ENCODE peak calls at places on chromosomes 5 and 9, in seven cellular contexts. H is HFF-Myc, T is GF-D8, N is NCI-H1417, S is erythroblast, Q is NCI-H510A, Y is Panc1. V is an unnamed sample.

GRCh38 chr9:109726122-109726521 is 53.9 kb upstream of the PALM2AKAP2 start:
- DNase-seq in S (no peak), N (no peak), Y (no peak), Q (no peak), T (no peak), H (no peak), V (no peak)

GRCh38 chr5:141135718-141136266 is 786 bp downstream of the PCDHB5 start:
- DNase-seq in Y (no peak), N (no peak), T (no peak), Q (no peak), H (no peak), S (no peak), V (no peak)

GRCh38 chr5:94575196-94575595 is 43.2 kb downstream of the KIAA0825 start:
- DNase-seq in N (no peak), Y (no peak), Q (no peak), H (no peak), T (no peak), S (no peak), V (no peak)

GRCh38 chr9:69433426-69433825 is 108.4 kb downstream of the ENTREP1 start:
- DNase-seq in H (peak; percentile 9), S (no peak), Q (no peak), N (no peak), T (no peak), Y (no peak), V (no peak)

GRCh38 chr9:7223981-7224380 is 466.2 kb downstream of the KDM4C start:
- DNase-seq in N (no peak), Y (no peak), S (no peak), T (no peak), Q (no peak), H (no peak), V (no peak)

GRCh38 chr5:122183098-122183794 is 53.9 kb downstream of the ZNF474 start:
- DNase-seq in S (no peak), Y (no peak), T (no peak), Q (no peak), H (no peak), N (no peak), V (no peak)

GRCh38 chr5:9498541-9499497 is 47.1 kb downstream of the SEMA5A start:
- DNase-seq in H (no peak), Y (no peak), N (peak; percentile 28), S (no peak), Q (peak; percentile 26), T (no peak), V (no peak)

GRCh38 chr5:54774281-54775171 is 210.9 kb downstream of the ESM1 start:
- DNase-seq in S (peak; percentile 50), Q (no peak), H (no peak), N (no peak), Y (no peak), T (no peak), V (no peak)

GRCh38 chr5:68548959-68549676 is 333.6 kb downstream of the PIK3R1 start:
- DNase-seq in Q (peak; percentile 10), N (no peak), T (no peak), H (no peak), Y (no peak), S (no peak), V (no peak)

GRCh38 chr9:70962761-70963445 is 158.5 kb downstream of the TRPM3 start:
- DNase-seq in T (no peak), Q (no peak), N (peak; percentile 16), S (no peak), Y (no peak), H (no peak), V (no peak)

V was measured in retina.